ENCODE peak calls at places on chromosomes 11 and 22, in six cellular contexts. O, A, T, B, Z and F are unnamed samples.

GRCh38 chr11:104451193-104451592 is 287.2 kb upstream of the PDGFD start:
- DNase-seq in O (peak), A (no peak), T (no peak), B (no peak), Z (no peak), F (no peak)

GRCh38 chr11:41431784-41432183 is 27.7 kb downstream of the LRRC4C start:
- DNase-seq in O (no peak), A (no peak), T (no peak), B (no peak), Z (no peak), F (no peak)

GRCh38 chr11:28539239-28540025 is 431.2 kb downstream of the METTL15 start:
- DNase-seq in O (no peak), A (no peak), T (no peak), B (no peak), Z (no peak), F (no peak)

GRCh38 chr11:103546236-103546635 is 437.0 kb downstream of the DYNC2H1 start:
- DNase-seq in O (no peak), A (no peak), T (no peak), B (no peak), Z (no peak), F (no peak)

GRCh38 chr11:69744435-69744834 is 30.7 kb downstream of the FGF4 start:
- DNase-seq in O (no peak), A (no peak), T (no peak), B (no peak), Z (no peak), F (no peak)

GRCh38 chr22:33030923-33031525 is 27.2 kb downstream of the SYN3 start:
- DNase-seq in O (no peak), A (no peak), T (no peak), B (no peak), Z (no peak), F (no peak)

GRCh38 chr11:33761471-33761870 is 12.8 kb downstream of the FBXO3 start:
- DNase-seq in O (no peak), A (no peak), T (no peak), B (no peak), Z (no peak), F (no peak)

GRCh38 chr22:31585161-31585859 is 76.7 kb downstream of the PISD start:
- DNase-seq in O (no peak), A (no peak), T (no peak), B (no peak), Z (no peak), F (no peak)

GRCh38 chr11:119518746-119519382 is 95.9 kb upstream of the THY1 start:
- DNase-seq in O (peak), A (no peak), T (no peak), B (no peak), Z (no peak), F (no peak)

GRCh38 chr11:126645206-126645605 is 289.7 kb downstream of the ST3GAL4 start:
- DNase-seq in O (no peak), A (no peak), T (no peak), B (no peak), Z (no peak), F (no peak)

GRCh38 chr11:35076201-35077100 is 62.5 kb upstream of the CD44 start:
- DNase-seq in O (no peak), A (no peak), T (no peak), B (no peak), Z (no peak), F (no peak)

GRCh38 chr11:10938650-10939387 is 81.0 kb upstream of the ZBED5 start:
- DNase-seq in O (no peak), A (no peak), T (no peak), B (no peak), Z (no peak), F (no peak)

GRCh38 chr11:72782081-72782920 is 11.5 kb downstream of the STARD10 start:
- DNase-seq in O (no peak), A (no peak), T (no peak), B (no peak), Z (no peak), F (no peak)

GRCh38 chr22:35154937-35155387 is 89.0 kb downstream of the ISX start:
- DNase-seq in O (peak), A (peak), T (peak), B (no peak), Z (peak), F (no peak)

GRCh38 chr11:3807856-3808845 is at the start of gene PGAP2:
- DNase-seq in O (peak), A (peak), T (peak), B (peak), Z (peak), F (no peak)

GRCh38 chr22:39219071-39220050 is 25.4 kb downstream of the PDGFB start:
- DNase-seq in O (no peak), A (peak), T (no peak), B (no peak), Z (peak), F (no peak)
- TF ChIP-seq POLR2A in O (no peak), A (no peak), T (no peak), B (no peak), Z (no peak), F (no peak)

DNA sequence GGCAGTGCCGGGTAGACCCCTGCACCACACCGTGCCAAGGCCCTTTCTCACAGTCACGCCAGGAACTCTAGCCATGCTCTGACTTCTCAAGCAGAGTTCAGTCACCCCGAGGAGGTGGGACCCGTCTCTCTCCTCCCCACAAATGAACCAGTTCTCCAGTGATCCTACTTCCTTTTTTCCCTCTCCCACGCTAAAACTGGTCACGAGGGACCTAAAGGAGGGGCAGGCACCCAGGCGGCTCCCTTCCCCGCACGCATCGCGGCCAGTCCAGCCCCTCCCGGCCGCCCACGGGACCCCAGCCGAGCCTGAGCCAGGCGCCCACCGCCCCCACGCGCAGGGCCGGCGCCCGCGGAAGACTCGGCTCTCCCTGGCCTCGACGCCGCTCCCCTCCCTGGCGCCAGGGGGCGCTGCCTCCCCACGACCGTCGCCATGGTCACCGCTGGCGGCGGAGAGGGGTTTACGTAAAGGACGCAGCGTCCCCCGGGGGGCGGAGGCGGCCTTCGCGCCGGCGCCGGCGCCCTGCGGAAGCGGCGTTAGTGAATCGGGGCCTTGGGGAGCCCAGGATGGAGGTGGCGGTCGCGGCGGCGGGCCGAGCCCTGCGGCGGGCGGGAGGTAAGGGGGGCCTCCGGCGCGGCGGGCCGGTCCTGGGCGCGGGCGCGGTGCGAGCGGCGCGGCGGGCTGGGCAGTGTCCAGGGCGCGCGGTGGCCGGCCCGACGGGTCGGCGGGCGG is at the start of gene DAGLA:
- DNase-seq in O (peak), A (peak), T (no peak), B (peak), Z (peak), F (no peak)
- TF ChIP-seq POLR2A in O (no peak), A (no peak), T (no peak), B (no peak), Z (no peak), F (no peak)

GRCh38 chr11:6611092-6612007 is 666 bp downstream of the TAF10 start:
- DNase-seq in O (peak), A (peak), T (no peak), B (no peak), Z (peak), F (no peak)

GRCh38 chr11:6610591-6610990 is 1.4 kb downstream of the TAF10 start:
- DNase-seq in O (no peak), A (peak), T (no peak), B (no peak), Z (peak), F (no peak)

GRCh38 chr11:6613496-6613895 is 1.5 kb upstream of the TAF10 start:
- DNase-seq in O (no peak), A (no peak), T (no peak), B (no peak), Z (no peak), F (no peak)

GRCh38 chr11:6612816-6613136 is 760 bp upstream of the TAF10 start:
- DNase-seq in O (no peak), A (no peak), T (peak), B (no peak), Z (peak), F (no peak)

DNA sequence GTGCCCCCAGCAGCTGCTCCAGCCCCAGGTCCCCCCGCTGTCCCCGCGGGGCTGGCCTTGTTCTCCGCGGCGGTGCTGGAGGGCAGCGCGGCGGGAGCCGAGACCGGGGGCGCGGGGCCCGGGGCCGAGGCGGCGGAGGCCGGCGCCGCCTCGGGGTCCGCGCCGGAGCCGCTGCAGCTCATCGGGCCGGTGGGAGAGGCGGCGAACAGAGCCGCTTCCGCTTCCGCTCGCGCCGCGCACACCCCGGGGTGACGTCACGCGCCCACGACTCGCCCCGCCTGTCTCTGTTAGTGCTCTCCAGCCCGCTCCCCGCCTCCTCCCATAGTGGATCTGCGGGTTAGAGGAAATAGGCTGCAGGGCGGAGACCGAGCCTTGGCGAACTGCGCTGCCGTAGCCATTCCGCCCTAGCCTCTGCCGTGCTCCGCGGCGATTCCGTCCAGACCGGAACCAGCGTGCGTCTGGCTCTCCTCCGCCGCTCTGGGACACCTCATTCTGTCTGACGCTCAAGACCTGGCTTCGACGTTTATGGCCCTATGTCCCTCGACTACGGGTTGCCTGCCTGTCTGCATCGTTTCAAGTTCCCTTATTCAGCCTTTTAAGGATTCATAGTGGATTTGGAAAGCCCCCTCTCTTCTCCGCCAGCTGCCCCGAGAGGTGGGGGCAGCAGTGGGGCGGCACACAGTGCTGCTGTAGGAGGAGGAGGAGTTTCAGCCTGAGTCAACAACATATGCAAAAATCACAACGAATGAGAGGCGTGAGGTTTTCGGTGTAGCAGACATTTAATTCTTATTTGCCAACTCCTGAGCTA is at the start of gene TAF10:
- DNase-seq in O (peak), A (peak), T (peak), B (peak), Z (peak), F (peak)
- TF ChIP-seq POLR2A in O (peak), A (peak), T (peak), B (peak), Z (peak), F (peak)

DNA sequence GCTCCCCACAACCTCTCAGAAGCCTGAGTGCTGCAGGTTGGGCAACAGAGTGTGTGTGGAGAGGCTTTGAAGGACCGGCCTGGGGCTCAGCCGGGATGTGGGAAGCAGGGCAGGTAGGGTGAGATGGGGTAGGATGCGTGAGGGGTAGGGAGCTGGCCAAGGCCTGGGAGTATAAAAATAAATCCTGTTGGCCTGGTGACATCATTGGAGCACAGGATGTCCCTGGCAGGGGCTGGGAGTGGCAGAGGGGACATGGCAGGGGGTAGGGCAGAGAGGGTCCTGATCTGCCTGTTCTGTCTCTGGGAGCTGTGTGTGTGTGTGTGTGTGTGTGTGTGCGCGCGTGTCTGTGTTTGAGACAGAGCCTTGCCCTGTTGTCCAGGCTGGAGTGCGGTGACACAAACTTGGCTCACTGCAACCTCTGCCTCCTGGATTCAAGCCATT is 28.6 kb downstream of the TEF start:
- DNase-seq in O (no peak), A (peak), T (no peak), B (no peak), Z (no peak), F (no peak)
- TF ChIP-seq POLR2A in O (no peak), A (no peak), T (no peak), B (no peak), Z (no peak), F (no peak)

GRCh38 chr22:50469377-50470305 is 5.2 kb downstream of the SBF1 start:
- DNase-seq in O (no peak), A (peak), T (peak), B (peak), Z (peak), F (peak)
- TF ChIP-seq POLR2A in O (no peak), A (no peak), T (no peak), B (peak), Z (no peak), F (no peak)

GRCh38 chr11:88337342-88338222 is at the start of gene CTSC:
- DNase-seq in O (peak), A (peak), T (peak), B (peak), Z (peak), F (peak)
- TF ChIP-seq POLR2A in O (peak), A (peak), T (peak), B (peak), Z (peak), F (no peak)

DNA sequence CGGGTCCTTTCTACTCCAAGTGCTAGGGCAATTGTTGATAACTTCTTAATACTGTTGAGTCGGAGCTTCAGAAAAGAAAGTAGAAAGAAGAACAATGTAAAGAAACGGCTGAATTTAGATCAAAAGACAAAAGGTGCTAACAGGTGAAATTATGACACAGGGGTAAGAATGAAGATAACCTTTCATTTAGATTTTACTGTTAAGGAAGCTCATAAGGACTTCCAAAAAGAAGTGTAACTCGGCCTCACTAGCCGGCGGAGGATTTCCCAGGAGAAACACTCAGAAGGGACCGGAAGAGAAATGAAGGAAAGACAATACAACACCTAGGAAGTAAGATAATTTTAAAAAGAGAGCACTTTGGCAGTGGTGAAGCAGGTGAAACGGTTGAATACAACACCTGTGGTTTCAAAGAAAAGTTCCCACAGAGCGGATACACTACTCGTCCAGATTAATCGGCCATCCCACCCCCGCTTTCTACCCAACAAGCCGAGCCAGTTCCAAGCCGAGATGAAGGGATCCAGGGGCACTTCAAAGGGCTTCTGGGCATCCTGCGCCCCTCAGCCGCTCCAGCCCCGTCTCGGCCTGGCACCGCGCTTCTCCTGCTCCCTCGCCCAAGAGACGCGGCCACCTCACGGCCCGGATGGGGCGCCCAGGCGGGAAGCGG is 737 bp downstream of the PPP2R1B start:
- DNase-seq in O (no peak), A (no peak), T (no peak), B (no peak), Z (no peak), F (no peak)
- TF ChIP-seq POLR2A in O (no peak), A (no peak), T (no peak), B (no peak), Z (no peak), F (no peak)